ENCODE peak calls at places on chromosomes 12 and 14, in nine cellular contexts. M, E, J, A, G, V, U, S and Z are unnamed samples.

GRCh38 chr14:92417759-92418158 is 94.8 kb downstream of the SLC24A4 start:
- DNase-seq in M (no peak), E (no peak), J (peak; percentile 45), A (peak; percentile 22), G (no peak), V (peak; percentile 68), U (no peak), S (no peak), Z (no peak)

GRCh38 chr14:99026471-99026870 is 245.5 kb downstream of the BCL11B start:
- DNase-seq in M (no peak), E (peak; percentile 61), J (no peak), A (no peak), G (no peak), V (no peak), U (peak; percentile 94), S (no peak), Z (no peak)

GRCh38 chr14:96797188-96797942 is at the start of gene VRK1:
- DNase-seq in M (peak; percentile 96), E (peak; percentile 94), J (peak; percentile 97), A (peak; percentile 95), G (peak; percentile 99), V (peak; percentile 95), U (peak; percentile 86), S (peak; percentile 93), Z (peak; percentile 97)

GRCh38 chr12:94263905-94264655 is 115.7 kb downstream of the PLXNC1 start:
- DNase-seq in M (no peak), E (no peak), J (no peak), A (no peak), G (no peak), V (no peak), U (no peak), S (no peak), Z (no peak)

GRCh38 chr12:89349814-89350213 is 2.5 kb downstream of the DUSP6 start:
- DNase-seq in M (no peak), E (no peak), J (peak; percentile 49), A (peak; percentile 47), G (no peak), V (peak; percentile 57), U (no peak), S (peak; percentile 81), Z (no peak)

GRCh38 chr12:71958056-71958455 is 19.4 kb downstream of the TPH2 start:
- DNase-seq in M (no peak), E (no peak), J (no peak), A (no peak), G (no peak), V (no peak), U (no peak), S (peak; percentile 65), Z (no peak)

GRCh38 chr12:41185946-41186345 is 2.2 kb upstream of the PDZRN4 start:
- DNase-seq in M (no peak), E (no peak), J (no peak), A (no peak), G (no peak), V (no peak), U (no peak), S (no peak), Z (no peak)

GRCh38 chr14:77076118-77076631 is 21.9 kb upstream of the CIPC start:
- DNase-seq in M (peak; percentile 92), E (no peak), J (peak; percentile 81), A (peak; percentile 87), G (no peak), V (peak; percentile 73), U (no peak), S (no peak), Z (peak; percentile 90)

GRCh38 chr14:44988694-44989093 is 26.7 kb downstream of the TOGARAM1 start:
- DNase-seq in M (no peak), E (no peak), J (no peak), A (no peak), G (no peak), V (peak; percentile 4), U (no peak), S (no peak), Z (no peak)

GRCh38 chr12:117063162-117063911 is 35.9 kb downstream of the TESC start:
- DNase-seq in M (no peak), E (no peak), J (no peak), A (peak; percentile 21), G (peak; percentile 86), V (peak; percentile 37), U (no peak), S (no peak), Z (no peak)

GRCh38 chr14:54839681-54840080 is 62.9 kb downstream of the GCH1 start:
- DNase-seq in M (no peak), E (peak; percentile 19), J (no peak), A (peak; percentile 56), G (no peak), V (peak; percentile 37), U (no peak), S (no peak), Z (peak; percentile 53)

GRCh38 chr12:132391326-132392041 is 62.1 kb upstream of the GALNT9 start:
- DNase-seq in M (no peak), E (no peak), J (no peak), A (no peak), G (peak; percentile 61), V (no peak), U (no peak), S (no peak), Z (no peak)

GRCh38 chr14:68713782-68714181 is 79.1 kb downstream of the ZFP36L1 start:
- DNase-seq in M (no peak), E (no peak), J (no peak), A (no peak), G (no peak), V (no peak), U (no peak), S (no peak), Z (peak; percentile 13)

GRCh38 chr12:107775093-107775721 is 703 bp downstream of the ASCL4 start:
- DNase-seq in M (no peak), E (no peak), J (no peak), A (no peak), G (peak; percentile 76), V (no peak), U (no peak), S (no peak), Z (no peak)

DNA sequence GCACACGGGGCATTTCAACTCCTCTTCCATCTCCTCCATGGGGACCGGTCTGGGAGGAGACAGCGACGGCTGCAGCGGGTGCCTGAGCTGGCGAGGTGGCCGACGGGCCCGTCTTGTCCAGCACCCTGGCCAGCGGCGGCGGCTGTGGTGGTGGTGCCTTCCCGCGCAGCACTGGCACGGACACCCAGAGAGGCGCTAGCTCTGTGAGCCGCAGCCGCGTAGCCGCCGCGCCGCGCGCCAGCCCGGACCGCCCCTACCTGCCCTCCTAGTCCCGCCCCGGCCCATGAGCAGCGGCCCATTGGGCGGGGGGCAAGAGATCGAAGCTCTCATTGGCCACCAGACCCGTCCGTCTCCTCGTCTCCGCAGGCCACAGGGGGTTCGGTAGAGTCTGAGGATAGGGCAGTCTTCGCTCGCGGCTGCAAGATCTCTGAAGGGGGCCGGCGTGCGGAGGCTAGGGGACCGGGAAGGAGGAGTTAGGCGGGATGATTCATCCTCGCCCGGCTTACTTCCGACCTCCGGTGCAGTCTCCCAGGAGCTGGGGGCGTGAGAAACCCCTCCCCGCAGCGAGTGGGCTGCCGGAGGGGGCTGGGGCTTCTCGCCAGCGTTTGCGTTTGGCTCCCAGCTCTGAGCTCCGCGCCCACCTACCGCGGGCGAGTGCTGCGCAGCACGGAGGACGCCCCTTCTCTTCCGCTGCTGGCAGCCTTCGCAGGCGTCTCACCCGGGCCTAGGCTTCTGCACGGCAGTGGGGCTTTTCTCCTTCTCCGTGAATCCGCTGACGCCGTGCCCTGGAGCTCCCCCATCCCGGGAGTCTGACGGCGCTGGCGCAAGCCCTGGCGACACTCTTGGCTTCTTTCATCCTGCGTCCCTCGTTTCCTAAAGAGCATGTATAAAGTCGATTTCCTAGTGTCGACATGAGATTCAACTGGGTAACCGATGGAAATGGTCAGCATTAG is at the start of gene TRIM9:
- DNase-seq in M (peak; percentile 93), E (peak; percentile 99), J (peak; percentile 97), A (peak; percentile 93), G (peak; percentile 97), V (peak; percentile 97), U (peak; percentile 95), S (peak; percentile 93), Z (peak; percentile 96)
- TF ChIP-seq POLR2A in M (no peak), E (peak; percentile 69), J (peak; percentile 27), A (no peak), G (no peak), V (peak; percentile 41), U (no peak), S (no peak), Z (peak; percentile 65)

GRCh38 chr12:53751336-53752191 is at the start of gene CISTR:
- DNase-seq in M (no peak), E (no peak), J (no peak), A (no peak), G (peak; percentile 87), V (no peak), U (no peak), S (no peak), Z (peak; percentile 39)
- TF ChIP-seq POLR2A in M (no peak), E (no peak), J (no peak), A (no peak), G (no peak), V (peak; percentile 44), U (no peak), S (no peak), Z (no peak)

GRCh38 chr12:56398324-56398723 is 35.7 kb upstream of the APOF start:
- DNase-seq in M (no peak), E (no peak), J (no peak), A (no peak), G (no peak), V (no peak), U (no peak), S (no peak), Z (no peak)
- TF ChIP-seq POLR2A in M (no peak), E (no peak), J (no peak), A (no peak), G (no peak), V (no peak), U (no peak), S (no peak), Z (no peak)

GRCh38 chr12:115943630-115944391 is 333.7 kb downstream of the MED13L start:
- DNase-seq in M (no peak), E (no peak), J (no peak), A (no peak), G (no peak), V (peak; percentile 36), U (no peak), S (no peak), Z (no peak)

GRCh38 chr12:115946092-115946491 is 331.4 kb downstream of the MED13L start:
- DNase-seq in M (no peak), E (no peak), J (no peak), A (no peak), G (no peak), V (no peak), U (no peak), S (no peak), Z (no peak)

GRCh38 chr12:115943310-115943629 is 334.2 kb downstream of the MED13L start:
- DNase-seq in M (no peak), E (no peak), J (no peak), A (no peak), G (no peak), V (no peak), U (no peak), S (no peak), Z (no peak)

GRCh38 chr12:115944851-115945496 is 332.5 kb downstream of the MED13L start:
- DNase-seq in M (no peak), E (no peak), J (no peak), A (no peak), G (no peak), V (peak; percentile 40), U (no peak), S (no peak), Z (no peak)

DNA sequence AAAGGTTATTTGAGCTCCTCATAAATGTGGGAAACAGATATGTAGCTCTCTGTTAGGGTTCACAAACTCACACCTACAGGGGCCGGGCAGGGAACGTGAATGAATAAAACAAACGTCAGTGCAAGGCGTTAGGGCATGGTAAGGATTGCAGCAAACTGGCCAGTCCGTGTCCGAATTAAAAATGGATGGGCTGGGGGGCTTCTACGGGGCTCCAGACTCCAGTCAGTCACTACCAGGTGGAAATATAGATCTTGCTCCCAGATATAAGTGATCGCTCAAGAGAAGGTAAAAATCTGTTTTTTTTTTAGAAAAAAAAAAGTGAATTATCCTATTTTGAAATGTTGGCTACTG is 333.1 kb downstream of the MED13L start:
- DNase-seq in M (no peak), E (no peak), J (no peak), A (no peak), G (no peak), V (no peak), U (no peak), S (no peak), Z (no peak)
- TF ChIP-seq POLR2A in M (no peak), E (no peak), J (no peak), A (no peak), G (no peak), V (no peak), U (no peak), S (no peak), Z (no peak)